ENCODE peak calls at places on chromosomes 11 and 22, in nine cellular contexts. D is CD4-positive, alpha-beta T cell; Z is MCF 10A; G is fibroblast of pulmonary artery; N is AG09319; E is stomach; Y is MM.1S; T is GM12865; K is spleen. O is an unnamed sample.

GRCh38 chr11:39664023-39664422 is 1795.4 kb downstream of the LRRC4C start:
- DNase-seq in K (no peak), D (no peak), E (no peak), G (no peak), Y (no peak), N (no peak), Z (no peak), T (no peak), O (no peak)

GRCh38 chr11:13338437-13339069 is 61.0 kb downstream of the BMAL1 start:
- DNase-seq in D (no peak), T (no peak), Y (peak; percentile 21), G (peak; percentile 55), N (peak; percentile 34), E (no peak), Z (peak; percentile 83), K (no peak), O (no peak)

GRCh38 chr11:86484795-86485166 is 110.1 kb downstream of the CCDC81 start:
- DNase-seq in E (no peak), G (no peak), D (no peak), K (no peak), T (no peak), N (no peak), Z (no peak), Y (no peak), O (no peak)

GRCh38 chr11:72951193-72951592 is 137.0 kb downstream of the ATG16L2 start:
- DNase-seq in T (no peak), K (no peak), Y (no peak), Z (peak; percentile 84), N (no peak), E (no peak), D (no peak), G (peak; percentile 57), O (no peak)

GRCh38 chr11:92642146-92642919 is 327.1 kb upstream of the MTNR1B start:
- DNase-seq in Y (no peak), D (no peak), Z (peak; percentile 43), K (no peak), G (no peak), E (no peak), N (no peak), T (no peak), O (no peak)

GRCh38 chr11:92892769-92893168 is 76.7 kb upstream of the MTNR1B start:
- DNase-seq in D (no peak), G (no peak), K (no peak), Z (no peak), E (no peak), T (no peak), Y (no peak), N (no peak), O (no peak)

GRCh38 chr11:102967497-102967896 is 12.0 kb upstream of the MMP13 start:
- DNase-seq in T (no peak), D (no peak), E (no peak), N (no peak), G (no peak), K (no peak), Z (no peak), Y (no peak), O (no peak)

GRCh38 chr11:13016415-13016814 is 7.3 kb downstream of the RASSF10 start:
- DNase-seq in Y (no peak), Z (peak; percentile 69), G (no peak), N (no peak), T (peak; percentile 20), E (no peak), K (no peak), D (no peak), O (no peak)

GRCh38 chr11:134101292-134101691 is 32.4 kb downstream of the JAM3 start:
- DNase-seq in E (no peak), D (no peak), K (no peak), Z (no peak), Y (no peak), N (no peak), T (no peak), G (peak; percentile 44), O (no peak)

GRCh38 chr11:65615950-65616574 is 486 bp downstream of the PCNX3 start:
- DNase-seq in G (no peak), E (peak; percentile 37), Z (no peak), K (no peak), N (no peak), D (no peak), T (peak; percentile 66), Y (peak; percentile 23), O (no peak)

GRCh38 chr11:76623171-76623883 is 47.2 kb downstream of the LRRC32 start:
- DNase-seq in G (peak; percentile 54), Z (peak; percentile 69), K (peak; percentile 68), Y (no peak), T (no peak), N (no peak), D (no peak), E (no peak), O (no peak)

GRCh38 chr11:45771194-45771941 is 33.6 kb upstream of the SLC35C1 start:
- DNase-seq in K (peak; percentile 89), N (peak; percentile 5), E (peak; percentile 69), D (peak; percentile 73), G (peak; percentile 58), T (peak; percentile 54), Z (peak; percentile 68), Y (peak; percentile 60), O (peak; percentile 64)

GRCh38 chr11:36164522-36165250 is 124.5 kb downstream of the COMMD9 start:
- DNase-seq in D (no peak), K (no peak), G (no peak), T (no peak), Z (no peak), Y (no peak), N (no peak), E (no peak), O (no peak)

GRCh38 chr22:40855104-40855959 is 1.1 kb downstream of the ST13 start:
- DNase-seq in E (no peak), K (no peak), N (no peak), Z (peak; percentile 45), D (no peak), Y (no peak), T (peak; percentile 3), G (peak; percentile 40), O (no peak)

GRCh38 chr11:70661763-70662501 is 263.6 kb downstream of the CTTN start:
- DNase-seq in E (no peak), T (no peak), K (no peak), Z (no peak), Y (no peak), N (no peak), G (no peak), D (no peak), O (no peak)

GRCh38 chr11:117882539-117882938 is 6.1 kb upstream of the FXYD6 start:
- DNase-seq in K (no peak), Y (no peak), N (no peak), T (no peak), D (no peak), Z (no peak), G (no peak), E (no peak), O (no peak)
- TF ChIP-seq CTCF in K (no peak), Y (no peak), N (no peak), T (no peak), D (no peak), Z (no peak), G (no peak), E (no peak), O (no peak)

GRCh38 chr11:111982019-111982464 is 43.2 kb upstream of the DLAT start:
- DNase-seq in E (peak; percentile 88), G (peak; percentile 65), T (peak; percentile 74), K (no peak), Y (peak; percentile 79), D (peak; percentile 53), N (no peak), Z (peak; percentile 79), O (no peak)
- TF ChIP-seq CTCF in E (no peak), G (peak; percentile 75), T (peak; percentile 77), K (no peak), Y (peak; percentile 85), D (peak; percentile 56), N (peak; percentile 44), Z (peak; percentile 73), O (peak; percentile 42)

DNA sequence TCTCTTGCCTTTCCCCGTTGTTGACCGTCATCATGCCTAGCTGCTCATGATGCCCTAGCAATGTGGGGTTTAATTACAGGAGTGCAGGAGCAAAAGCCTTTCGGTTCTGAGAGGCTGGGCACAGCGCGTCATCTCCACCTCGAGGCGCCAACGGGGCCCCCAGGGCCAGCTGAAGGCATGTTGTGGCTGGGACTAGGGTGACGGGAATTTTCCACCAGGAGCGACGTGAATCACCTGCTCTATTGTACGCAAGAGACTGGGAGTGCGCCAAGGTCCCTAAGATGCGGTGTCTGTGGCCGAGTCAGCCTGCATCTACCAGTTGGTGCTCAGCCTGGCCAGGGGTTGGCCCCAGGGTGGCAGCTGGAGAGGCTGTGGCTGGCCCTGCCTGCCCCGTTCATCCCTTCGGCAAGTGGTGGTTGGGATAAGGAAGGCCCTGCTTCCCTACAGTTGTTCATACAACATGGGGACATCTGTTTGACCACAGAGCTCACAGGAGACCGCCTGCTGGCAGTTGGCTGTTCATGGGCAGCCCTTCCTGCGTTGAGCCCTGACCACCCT is 1175.6 kb downstream of the BRD1 start:
- DNase-seq in K (no peak), Z (no peak), E (no peak), D (no peak), Y (no peak), N (no peak), T (no peak), G (no peak), O (no peak)
- TF ChIP-seq CTCF in K (no peak), Z (no peak), E (no peak), D (no peak), Y (no peak), N (no peak), T (no peak), G (no peak), O (no peak)

DNA sequence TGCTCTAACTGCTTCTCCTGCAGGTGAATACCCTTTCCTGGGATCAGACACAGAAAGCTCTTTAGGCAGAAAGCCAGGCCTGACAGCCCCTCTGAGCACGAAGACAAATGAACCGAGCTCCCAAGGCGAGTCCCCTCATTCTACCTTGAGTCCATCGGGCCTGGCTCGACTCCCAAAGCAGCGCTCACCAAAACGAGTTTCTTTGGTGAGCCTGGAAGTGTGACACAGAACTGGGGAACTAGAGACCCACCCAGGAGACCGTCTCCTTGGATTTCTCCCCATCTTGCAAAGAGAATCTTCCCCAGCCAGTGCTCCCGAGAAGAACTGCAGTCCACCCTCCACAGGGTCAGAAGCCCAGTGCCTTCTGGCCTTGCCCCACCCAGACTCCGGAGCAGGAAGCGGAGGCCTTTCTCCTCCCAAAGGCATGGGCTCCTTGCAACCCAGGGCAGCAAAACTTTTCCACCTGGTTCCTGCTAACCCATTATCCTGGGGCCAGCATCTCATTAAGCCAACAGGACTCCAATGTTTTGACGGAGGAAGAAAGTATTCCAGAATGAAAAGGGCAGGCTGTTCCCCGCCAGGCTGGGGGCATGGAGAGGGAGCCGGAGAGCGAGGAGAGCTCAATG is 88.2 kb downstream of the RTL6 start:
- DNase-seq in E (no peak), T (no peak), Z (no peak), N (no peak), Y (no peak), K (peak; percentile 47), G (no peak), D (no peak), O (no peak)
- TF ChIP-seq CTCF in E (no peak), T (no peak), Z (no peak), N (no peak), Y (no peak), K (no peak), G (no peak), D (no peak), O (no peak)

O was measured in natural killer cell.